ENCODE peak calls at places on chromosomes 2 and 18, in five cellular contexts. X is nephron progenitor cell; B is activated CD4-positive, alpha-beta T cell treated with anti-CD3 and anti-CD28 coated beads for 1 hour; T is NCI-H1092 treated with DMSO at 0.1 percent for 48 hours; F is NB4. L is an unnamed sample.

GRCh38 chr18:77486985-77487384 is 237.3 kb downstream of the GALR1 start:
- DNase-seq in B (no peak), T (no peak), X (no peak), F (no peak), L (no peak)

GRCh38 chr2:46793423-46794416 is 121.9 kb downstream of the MCFD2 start:
- DNase-seq in X (no peak), F (no peak), T (no peak), B (no peak), L (no peak)

GRCh38 chr2:226411727-226412360 is 387.8 kb downstream of the IRS1 start:
- DNase-seq in T (no peak), B (no peak), X (no peak), F (no peak), L (no peak)

GRCh38 chr2:449246-450067 is 161.6 kb upstream of the ALKAL2 start:
- DNase-seq in T (peak), X (peak), B (no peak), F (no peak), L (no peak)

GRCh38 chr2:202030676-202031075 is 3.0 kb upstream of the FZD7 start:
- DNase-seq in T (no peak), B (no peak), X (no peak), F (no peak), L (no peak)

GRCh38 chr18:79245517-79246001 is 150.2 kb upstream of the NFATC1 start:
- DNase-seq in F (peak), T (no peak), X (no peak), B (no peak), L (no peak)

GRCh38 chr18:58562146-58562998 is 66.5 kb downstream of the ALPK2 start:
- DNase-seq in T (no peak), B (no peak), F (no peak), X (no peak), L (no peak)

GRCh38 chr2:108128226-108128786 is 111.5 kb upstream of the SULT1C3 start:
- DNase-seq in F (no peak), B (no peak), X (no peak), T (peak), L (no peak)

GRCh38 chr18:73768043-73768442 is 379.6 kb downstream of the FBXO15 start:
- DNase-seq in B (no peak), T (no peak), F (no peak), X (no peak), L (no peak)

GRCh38 chr18:9070212-9070611 is 32.3 kb upstream of the NDUFV2 start:
- DNase-seq in X (no peak), F (no peak), T (no peak), B (no peak), L (no peak)

GRCh38 chr2:16665746-16666452 is at the start of gene CYRIA:
- DNase-seq in B (no peak), F (peak), T (no peak), X (peak), L (peak)

GRCh38 chr18:8828798-8829197 is 123.4 kb downstream of the MTCL1 start:
- DNase-seq in B (no peak), X (no peak), F (peak), T (no peak), L (no peak)

GRCh38 chr2:230886207-230886606 is 21.5 kb downstream of the ITM2C start:
- DNase-seq in B (no peak), X (no peak), T (no peak), F (no peak), L (no peak)

GRCh38 chr2:68734688-68735525 is at the start of gene ARHGAP25:
- DNase-seq in T (no peak), B (peak), F (peak), X (no peak), L (no peak)

GRCh38 chr2:213086566-213086965 is 64.8 kb downstream of the IKZF2 start:
- DNase-seq in X (no peak), T (no peak), B (no peak), F (no peak), L (no peak)

GRCh38 chr2:66301073-66301766 is 133.7 kb upstream of the MEIS1 start:
- DNase-seq in T (no peak), X (no peak), B (no peak), F (no peak), L (peak)

GRCh38 chr18:57630759-57631660 is 9.4 kb upstream of the NARS1 start:
- DNase-seq in T (no peak), F (no peak), B (no peak), X (no peak), L (no peak)

GRCh38 chr2:217650716-217651360 is 352.0 kb downstream of the TNS1 start:
- DNase-seq in X (peak), T (peak), F (peak), B (no peak), L (no peak)

GRCh38 chr2:39739386-39739785 is 39.7 kb downstream of the THUMPD2 start:
- DNase-seq in X (no peak), F (no peak), T (no peak), B (no peak), L (no peak)

GRCh38 chr2:209383212-209383611 is 40.6 kb upstream of the MAP2 start:
- DNase-seq in X (no peak), F (peak), T (no peak), B (no peak), L (no peak)

GRCh38 chr2:151728736-151729415 is 5.4 kb downstream of the NEB start:
- DNase-seq in X (no peak), T (peak), F (no peak), B (no peak), L (no peak)

GRCh38 chr2:13015941-13016340 is 299.2 kb downstream of the TRIB2 start:
- DNase-seq in T (peak), F (no peak), X (no peak), B (no peak), L (no peak)

GRCh38 chr2:165007162-165007744 is 51.9 kb upstream of the SLC38A11 start:
- DNase-seq in F (no peak), X (no peak), B (no peak), T (no peak), L (no peak)

GRCh38 chr18:65544701-65545100 is 206.1 kb upstream of the CDH7 start:
- DNase-seq in B (no peak), T (no peak), F (no peak), X (no peak), L (no peak)